ENCODE peak calls at places on chromosomes 12 and 14, in seven cellular contexts. G, P, Q, V, S, U and X are unnamed samples.

GRCh38 chr12:68425998-68426397 is 93.8 kb upstream of the MDM1 start:
- DNase-seq in Q (no peak), S (no peak), U (no peak), P (no peak), G (no peak), V (peak; percentile 92), X (no peak)

GRCh38 chr12:104514127-104514810 is 57.5 kb downstream of the CHST11 start:
- DNase-seq in S (no peak), P (no peak), Q (no peak), U (no peak), V (no peak), G (no peak), X (no peak)

GRCh38 chr12:93378373-93379310 is 917 bp downstream of the NUDT4 start:
- DNase-seq in U (peak; percentile 78), V (peak; percentile 72), S (peak; percentile 72), Q (peak; percentile 36), G (peak; percentile 52), P (no peak), X (peak; percentile 53)

GRCh38 chr14:81509838-81510452 is 23.7 kb downstream of the SEL1L start:
- DNase-seq in G (no peak), V (no peak), Q (no peak), P (no peak), U (no peak), S (no peak), X (no peak)

GRCh38 chr12:87467893-87468292 is 561.3 kb downstream of the C12orf50 start:
- DNase-seq in G (no peak), V (no peak), S (no peak), U (no peak), P (no peak), Q (no peak), X (no peak)

GRCh38 chr12:14955876-14956811 is 5.3 kb downstream of the ARHGDIB start:
- DNase-seq in S (peak; percentile 31), P (no peak), Q (no peak), V (no peak), U (no peak), G (no peak), X (no peak)

GRCh38 chr12:126425264-126425663 is 1360.0 kb downstream of the AACS start:
- DNase-seq in U (no peak), G (no peak), P (no peak), S (no peak), Q (no peak), V (no peak), X (no peak)

GRCh38 chr12:54398995-54399793 is 14.7 kb upstream of the ZNF385A start:
- DNase-seq in S (peak; percentile 84), U (peak; percentile 89), Q (peak; percentile 88), G (peak; percentile 73), P (peak; percentile 90), V (peak; percentile 78), X (peak; percentile 84)

GRCh38 chr12:77686760-77687159 is 143.9 kb upstream of the NAV3 start:
- DNase-seq in Q (no peak), G (no peak), P (no peak), U (no peak), V (peak; percentile 34), S (no peak), X (no peak)

GRCh38 chr12:55833056-55833455 is 3.7 kb upstream of the DNAJC14 start:
- DNase-seq in G (no peak), U (no peak), V (no peak), Q (no peak), S (no peak), P (no peak), X (no peak)

GRCh38 chr12:69099201-69099837 is 140.1 kb upstream of the CPSF6 start:
- DNase-seq in S (no peak), Q (no peak), G (no peak), U (no peak), P (no peak), V (no peak), X (no peak)

GRCh38 chr12:102095677-102096263 is 24.1 kb downstream of the NUP37 start:
- DNase-seq in G (peak; percentile 14), Q (no peak), P (no peak), S (no peak), V (peak; percentile 61), U (no peak), X (no peak)

GRCh38 chr12:3145036-3145435 is 67.9 kb downstream of the TSPAN9 start:
- DNase-seq in P (no peak), V (no peak), Q (no peak), U (no peak), G (no peak), S (no peak), X (peak; percentile 71)

GRCh38 chr14:90303382-90303943 is 28.3 kb downstream of the NRDE2 start:
- DNase-seq in S (no peak), G (peak; percentile 91), P (no peak), Q (no peak), U (no peak), V (no peak), X (no peak)

GRCh38 chr12:39112064-39112463 is 206.7 kb upstream of the CPNE8 start:
- DNase-seq in U (no peak), Q (no peak), P (no peak), S (no peak), G (no peak), V (no peak), X (no peak)

GRCh38 chr12:92289611-92290010 is 144.0 kb upstream of the BTG1 start:
- DNase-seq in Q (no peak), S (no peak), U (no peak), G (no peak), P (no peak), V (no peak), X (no peak)

GRCh38 chr12:54349031-54349430 is 15.3 kb downstream of the GPR84 start:
- DNase-seq in U (no peak), S (no peak), Q (no peak), V (no peak), P (no peak), G (no peak), X (no peak)

GRCh38 chr12:6533653-6534157 is 612 bp upstream of the GAPDH start:
- DNase-seq in P (no peak), V (peak; percentile 84), G (no peak), Q (peak; percentile 68), U (peak; percentile 82), S (peak; percentile 32), X (peak; percentile 81)

GRCh38 chr14:99378782-99379214 is 101.9 kb downstream of the SETD3 start:
- DNase-seq in Q (no peak), S (no peak), P (no peak), G (peak; percentile 37), U (no peak), V (peak; percentile 24), X (no peak)

GRCh38 chr12:12190087-12190809 is 76.6 kb downstream of the LRP6 start:
- DNase-seq in P (no peak), G (no peak), Q (no peak), S (no peak), V (no peak), U (no peak), X (no peak)

GRCh38 chr14:92867246-92867925 is 55.6 kb upstream of the CHGA start:
- DNase-seq in P (no peak), U (no peak), V (no peak), S (no peak), G (no peak), Q (no peak), X (no peak)

GRCh38 chr14:41605550-41606248 is 977 bp upstream of the LRFN5 start:
- DNase-seq in S (no peak), U (no peak), V (peak; percentile 46), G (no peak), P (no peak), Q (no peak), X (no peak)

GRCh38 chr14:48690349-48690748 is 895.8 kb downstream of the RPS29 start:
- DNase-seq in U (no peak), G (no peak), S (no peak), Q (no peak), P (no peak), V (peak; percentile 10), X (no peak)

GRCh38 chr14:48686650-48687049 is 899.5 kb downstream of the RPS29 start:
- DNase-seq in S (no peak), U (no peak), V (peak; percentile 51), P (no peak), Q (no peak), G (no peak), X (no peak)
- H3K27ac ChIP-seq in S (no peak overlapping the region), U (no peak overlapping the region), V (peak overlapping the region; percentile 16), P (no peak overlapping the region), Q (no peak overlapping the region), G (no peak overlapping the region), X (no peak overlapping the region)

DNA sequence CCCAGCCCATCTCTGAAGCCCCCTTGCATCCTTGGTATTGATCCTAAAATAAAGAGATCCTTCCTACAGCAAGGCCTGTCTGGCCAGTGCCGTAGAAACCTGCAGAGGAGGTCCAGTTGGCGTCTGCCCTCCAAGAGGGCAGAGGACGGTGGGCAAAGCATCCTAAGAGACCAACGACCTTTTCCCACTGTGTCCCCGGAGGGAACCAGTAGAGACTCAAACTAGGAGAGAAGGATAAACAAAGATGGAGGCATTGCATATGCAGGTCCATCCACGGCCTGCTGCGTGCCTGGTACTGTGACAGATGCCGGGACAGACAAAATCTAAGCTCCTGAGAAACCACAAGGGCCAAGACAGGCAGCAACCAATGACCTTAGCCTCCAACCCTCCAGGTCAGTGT is 3.8 kb downstream of the NCKAP5L start:
- DNase-seq in S (no peak), G (no peak), P (no peak), V (no peak), Q (no peak), U (no peak), X (no peak)
- H3K4me1 ChIP-seq in S (peaks cover 30% of the 10 kb centered on the region), G (no peaks in the 10 kb centered on the region), P (peaks cover 39% of the 10 kb centered on the region), V (peaks cover 27% of the 10 kb centered on the region), Q (peaks cover 51% of the 10 kb centered on the region), U (peaks cover 63% of the 10 kb centered on the region), X (peaks cover 13% of the 10 kb centered on the region)

DNA sequence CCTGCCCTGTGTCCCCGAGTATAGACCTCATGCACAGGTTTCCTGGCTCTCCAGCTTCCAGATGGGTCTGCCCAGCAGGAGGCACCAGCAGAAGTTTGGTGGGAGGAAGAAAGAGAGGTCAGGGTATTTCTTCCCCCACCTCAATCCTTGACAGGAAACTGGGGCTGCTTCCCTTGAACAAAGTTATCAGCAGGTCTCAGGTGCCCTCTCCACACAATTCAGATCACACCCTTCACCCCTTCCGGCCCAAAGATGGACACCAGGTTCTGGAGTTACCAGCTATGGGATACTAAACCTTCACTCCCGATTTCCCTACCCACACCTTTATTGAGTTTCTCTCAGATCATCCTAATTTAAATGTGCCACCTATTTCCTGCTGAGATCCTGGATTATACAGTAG is 1.2 kb downstream of the SART3 start:
- DNase-seq in U (no peak), S (no peak), G (no peak), Q (no peak), P (no peak), V (no peak), X (no peak)
- H3K4me3 ChIP-seq in U (peak overlapping the region; percentile 90), S (peak overlapping the region; percentile 96), G (no peak overlapping the region), Q (peak overlapping the region; percentile 76), P (no peak overlapping the region), V (peak overlapping the region; percentile 92), X (no peak overlapping the region)

GRCh38 chr14:53621986-53622385 is 334.6 kb downstream of the BMP4 start:
- DNase-seq in V (peak; percentile 14), U (no peak), P (no peak), Q (no peak), G (no peak), S (no peak), X (no peak)

GRCh38 chr14:53621433-53621832 is 335.2 kb downstream of the BMP4 start:
- DNase-seq in G (no peak), P (no peak), U (no peak), V (no peak), Q (no peak), S (no peak), X (no peak)

GRCh38 chr14:53620890-53621289 is 335.7 kb downstream of the BMP4 start:
- DNase-seq in G (no peak), U (no peak), S (no peak), V (no peak), Q (no peak), P (no peak), X (no peak)

GRCh38 chr14:53619625-53620324 is 336.9 kb downstream of the BMP4 start:
- DNase-seq in P (no peak), S (no peak), U (no peak), V (peak; percentile 64), Q (no peak), G (no peak), X (no peak)

GRCh38 chr14:53620325-53620716 is 336.3 kb downstream of the BMP4 start:
- DNase-seq in V (peak; percentile 52), P (no peak), U (no peak), S (no peak), G (no peak), Q (no peak), X (no peak)
- H3K27ac ChIP-seq in V (peak overlapping the region; percentile 92), P (no peak overlapping the region), U (no peak overlapping the region), S (no peak overlapping the region), G (no peak overlapping the region), Q (no peak overlapping the region), X (no peak overlapping the region)